ENCODE peak calls at places on chromosomes 11 and 22, in four cellular contexts. A, U, I and S are unnamed samples.

GRCh38 chr11:63710476-63711217 is 29.3 kb downstream of the RTN3 start:
- DNase-seq in A (no peak), U (peak), I (no peak), S (no peak)

GRCh38 chr11:65274734-65275682 is 13.2 kb downstream of the POLA2 start:
- DNase-seq in A (peak), U (no peak), I (peak), S (no peak)

GRCh38 chr22:47168900-47169800 is 406.7 kb downstream of the TBC1D22A start:
- DNase-seq in A (no peak), U (peak), I (peak), S (peak)

GRCh38 chr11:99244613-99245012 is 223.9 kb downstream of the CNTN5 start:
- DNase-seq in A (no peak), U (no peak), I (no peak), S (no peak)

GRCh38 chr11:103680861-103681260 is 355.6 kb upstream of the DDI1 start:
- DNase-seq in A (no peak), U (no peak), I (no peak), S (no peak)

GRCh38 chr11:2664886-2665746 is 34.7 kb downstream of the KCNQ1OT1 start:
- DNase-seq in A (no peak), U (peak), I (no peak), S (no peak)

GRCh38 chr11:67082071-67082791 is 25.6 kb downstream of the RHOD start:
- DNase-seq in A (no peak), U (peak), I (peak), S (no peak)

GRCh38 chr11:1548221-1549070 is 23.6 kb downstream of the DUSP8 start:
- DNase-seq in A (peak), U (peak), I (peak), S (no peak)

GRCh38 chr11:86062719-86063118 is 6.2 kb downstream of the PICALM start:
- DNase-seq in A (no peak), U (no peak), I (no peak), S (no peak)

GRCh38 chr22:37818397-37819099 is 4.6 kb upstream of the GALR3 start:
- DNase-seq in A (no peak), U (peak), I (no peak), S (no peak)

GRCh38 chr11:75105462-75105925 is 8.8 kb upstream of the OR2AT4 start:
- DNase-seq in A (peak), U (no peak), I (no peak), S (peak)

GRCh38 chr11:63609536-63609935 is 4.7 kb downstream of the PLAAT3 start:
- DNase-seq in A (no peak), U (no peak), I (peak), S (no peak)

GRCh38 chr22:29744902-29745301 is 21.9 kb downstream of the ZMAT5 start:
- DNase-seq in A (no peak), U (no peak), I (no peak), S (no peak)

GRCh38 chr11:64566915-64567882 is 23.8 kb upstream of the SLC22A12 start:
- DNase-seq in A (no peak), U (no peak), I (peak), S (no peak)

GRCh38 chr11:121889168-121889567 is 226.8 kb downstream of the BLID start:
- DNase-seq in A (no peak), U (no peak), I (no peak), S (no peak)

GRCh38 chr11:118166641-118167040 is 9.8 kb downstream of the SCN2B start:
- DNase-seq in A (no peak), U (no peak), I (no peak), S (no peak)

GRCh38 chr11:100680070-100680469 is 7.0 kb upstream of the ARHGAP42 start:
- DNase-seq in A (no peak), U (no peak), I (no peak), S (no peak)

GRCh38 chr11:93603671-93604070 is 57.8 kb upstream of the CEP295 start:
- DNase-seq in A (no peak), U (no peak), I (no peak), S (no peak)

GRCh38 chr11:128686045-128686741 is 7.7 kb upstream of the FLI1 start:
- DNase-seq in A (no peak), U (peak), I (peak), S (no peak)

GRCh38 chr11:125053167-125053566 is 9.9 kb upstream of the SLC37A2 start:
- DNase-seq in A (no peak), U (no peak), I (no peak), S (no peak)

GRCh38 chr11:3096909-3097395 is 39.7 kb upstream of the CARS1 start:
- DNase-seq in A (no peak), U (no peak), I (no peak), S (no peak)

DNA sequence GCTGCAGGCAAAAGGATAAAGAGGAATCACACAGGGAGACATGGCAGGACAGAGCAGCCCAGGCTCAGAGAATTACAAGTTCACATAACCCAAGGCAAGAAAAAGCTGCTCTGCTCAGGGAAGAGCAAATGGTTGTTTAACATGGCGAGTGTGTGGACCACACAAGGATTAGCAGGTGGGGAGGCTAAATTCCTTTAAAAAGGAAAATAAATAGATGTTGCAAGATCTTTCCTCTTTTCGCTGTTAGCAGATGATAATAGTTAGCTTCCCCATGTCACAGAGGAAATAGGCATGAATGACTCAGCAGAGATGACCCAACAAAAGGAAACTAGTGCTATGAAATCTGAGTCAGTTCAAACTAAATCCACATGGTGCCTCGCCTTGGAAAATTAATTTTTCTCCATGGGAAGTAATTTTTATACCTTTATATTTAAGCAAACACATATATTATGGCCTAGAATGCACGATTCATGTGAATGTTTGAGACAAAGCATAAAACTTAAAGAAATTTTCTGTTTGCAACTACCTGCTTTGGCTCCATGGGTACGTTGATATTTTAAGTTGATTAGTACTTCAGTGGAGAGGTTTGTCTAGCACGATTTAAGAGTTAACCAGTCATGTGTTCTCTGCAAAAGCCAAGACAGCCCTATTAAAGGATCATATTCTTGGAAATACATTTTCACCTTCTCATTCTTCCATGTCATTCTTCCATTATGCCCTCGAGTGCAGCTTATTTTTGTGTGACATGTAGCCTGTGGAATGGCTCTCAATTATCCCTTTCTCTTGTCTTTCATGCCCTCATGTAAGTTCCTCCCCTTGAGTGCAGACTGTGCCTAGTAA is 38.5 kb upstream of the FJX1 start:
- DNase-seq in A (peak), U (no peak), I (no peak), S (no peak)
- TF ChIP-seq YY1 in A (no peak), U (no peak), I (peak), S (no peak)

DNA sequence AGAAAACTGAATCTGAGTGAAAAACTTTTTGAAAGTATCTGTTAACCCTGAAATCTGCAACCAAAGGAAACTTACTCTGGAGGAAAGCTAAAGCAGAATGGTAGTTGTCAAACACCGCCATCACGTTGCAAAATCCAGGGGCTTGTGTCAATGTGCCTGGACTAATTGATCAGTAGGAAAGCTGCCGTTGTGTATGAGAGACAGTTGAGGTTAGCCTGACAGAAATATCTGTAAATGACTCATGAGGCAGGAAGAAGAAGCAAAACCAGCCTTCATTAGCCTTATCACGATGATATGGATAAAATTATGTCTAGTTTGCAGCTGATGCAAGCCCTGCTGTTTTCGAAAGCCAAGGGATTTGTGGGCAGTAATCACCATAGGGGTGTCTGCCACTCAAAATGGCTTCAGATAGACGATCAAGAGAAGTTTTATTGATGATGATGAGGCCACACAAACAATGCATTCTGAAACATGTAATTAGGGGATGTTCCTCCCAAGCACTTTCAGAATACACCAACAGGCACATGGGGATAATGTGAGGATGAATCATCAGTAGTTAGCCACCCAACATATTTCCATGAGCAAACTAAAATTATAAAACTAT is 8.9 kb downstream of the SCGB1A1 start:
- DNase-seq in A (no peak), U (no peak), I (peak), S (no peak)
- TF ChIP-seq YY1 in A (no peak), U (no peak), I (no peak), S (no peak)

GRCh38 chr22:50074056-50074455 is 11.2 kb downstream of the MLC1 start:
- DNase-seq in A (no peak), U (peak), I (peak), S (no peak)
- TF ChIP-seq YY1 in A (no peak), U (no peak), I (no peak), S (no peak)

GRCh38 chr22:26161746-26162145 is 7.5 kb upstream of the SEZ6L start:
- DNase-seq in A (no peak), U (no peak), I (no peak), S (no peak)
- TF ChIP-seq YY1 in A (no peak), U (no peak), I (no peak), S (no peak)

GRCh38 chr11:120208777-120209176 is 2.1 kb upstream of the OAF start:
- DNase-seq in A (no peak), U (no peak), I (no peak), S (no peak)
- TF ChIP-seq YY1 in A (no peak), U (no peak), I (no peak), S (no peak)

GRCh38 chr11:7655253-7656217 is 17.8 kb downstream of the CYB5R2 start:
- DNase-seq in A (no peak), U (no peak), I (no peak), S (no peak)

GRCh38 chr11:7656704-7657103 is 16.6 kb downstream of the CYB5R2 start:
- DNase-seq in A (no peak), U (no peak), I (no peak), S (no peak)

GRCh38 chr11:7654094-7654742 is 19.1 kb downstream of the CYB5R2 start:
- DNase-seq in A (no peak), U (no peak), I (peak), S (no peak)

GRCh38 chr11:7651700-7652099 is 21.6 kb downstream of the CYB5R2 start:
- DNase-seq in A (no peak), U (no peak), I (no peak), S (no peak)

DNA sequence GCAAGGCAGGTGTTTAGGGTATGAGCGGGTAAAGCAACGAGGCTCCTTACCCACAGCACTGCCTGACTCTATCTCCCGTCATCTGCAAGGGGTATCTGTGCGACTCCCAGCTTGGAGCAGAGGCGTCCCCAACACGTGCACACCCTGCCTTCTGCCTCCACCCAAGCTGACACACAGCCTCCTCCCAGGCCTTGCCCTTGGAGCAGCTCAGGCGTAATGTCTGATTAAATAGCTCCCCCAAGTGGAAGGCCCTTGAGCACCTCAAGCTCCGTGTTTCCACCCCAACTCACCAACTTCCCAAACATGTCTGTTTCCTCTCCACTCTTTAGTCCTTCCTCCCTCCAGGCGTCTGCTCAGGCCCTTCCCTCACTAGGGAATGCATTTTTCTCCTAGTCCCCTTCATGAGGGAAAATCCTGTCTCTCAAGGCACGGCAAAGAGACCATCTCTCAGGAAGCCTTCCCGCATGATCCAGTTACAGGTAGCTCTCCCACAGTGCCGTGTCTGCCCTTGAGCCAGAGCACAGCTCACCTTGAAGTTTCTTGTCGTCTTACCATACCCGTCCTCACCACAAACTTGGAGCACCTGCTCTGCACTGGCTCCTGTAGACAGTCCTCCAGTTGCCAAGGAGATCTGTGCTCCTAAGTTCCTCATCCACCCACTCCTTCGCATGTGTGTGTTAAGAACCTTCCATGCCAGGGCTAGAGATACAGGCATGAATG is 15.8 kb downstream of the CYB5R2 start:
- DNase-seq in A (peak), U (peak), I (peak), S (peak)
- TF ChIP-seq YY1 in A (no peak), U (no peak), I (no peak), S (no peak)

DNA sequence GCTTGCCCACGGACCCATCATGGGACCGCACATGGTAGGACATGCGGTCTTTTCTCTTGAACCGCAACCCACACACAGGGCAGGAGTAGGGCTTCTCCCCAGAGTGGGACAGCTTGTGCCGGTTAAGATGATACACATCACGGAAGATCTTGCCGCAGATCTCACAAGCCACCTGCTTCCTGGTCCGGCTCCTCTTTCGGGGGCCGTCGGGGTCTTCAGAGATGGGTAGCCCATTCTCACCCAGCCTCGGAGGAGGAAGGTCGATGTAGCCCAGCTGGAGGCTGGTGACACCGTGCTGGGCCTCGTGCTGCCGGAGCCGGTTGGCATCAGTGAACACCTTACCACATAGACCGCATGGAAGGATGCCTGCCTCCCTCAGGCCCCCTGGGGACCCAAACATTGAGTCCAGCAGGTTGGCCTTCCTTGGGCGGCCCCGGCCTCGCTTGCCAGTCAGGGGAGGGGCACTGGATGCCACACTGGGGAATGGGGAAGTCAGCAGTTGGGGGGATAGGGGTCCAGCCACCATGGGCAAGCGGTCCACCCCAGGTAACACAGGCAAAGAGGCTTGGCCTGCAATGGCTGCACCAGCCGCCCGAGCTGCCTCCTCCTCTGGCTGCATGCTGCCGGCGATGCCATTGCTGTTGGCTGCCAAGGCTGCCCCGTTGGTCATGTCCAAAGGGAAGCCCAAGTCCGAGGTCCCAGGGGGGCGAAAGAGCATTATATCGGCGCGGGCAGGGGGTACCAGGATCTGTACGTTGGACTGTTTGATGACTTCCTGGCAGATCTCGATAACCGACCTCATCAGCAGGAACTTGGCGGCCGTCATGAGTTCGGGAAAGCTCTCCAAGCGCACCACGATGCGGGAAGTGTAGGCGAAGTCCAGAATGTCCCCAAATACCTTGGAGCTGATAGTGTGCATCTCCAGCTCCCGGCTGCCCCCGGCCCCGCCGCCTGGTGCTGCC is 1.5 kb downstream of the PATZ1 start:
- DNase-seq in A (no peak), U (peak), I (peak), S (no peak)
- TF ChIP-seq YY1 in A (no peak), U (peak), I (no peak), S (no peak)

DNA sequence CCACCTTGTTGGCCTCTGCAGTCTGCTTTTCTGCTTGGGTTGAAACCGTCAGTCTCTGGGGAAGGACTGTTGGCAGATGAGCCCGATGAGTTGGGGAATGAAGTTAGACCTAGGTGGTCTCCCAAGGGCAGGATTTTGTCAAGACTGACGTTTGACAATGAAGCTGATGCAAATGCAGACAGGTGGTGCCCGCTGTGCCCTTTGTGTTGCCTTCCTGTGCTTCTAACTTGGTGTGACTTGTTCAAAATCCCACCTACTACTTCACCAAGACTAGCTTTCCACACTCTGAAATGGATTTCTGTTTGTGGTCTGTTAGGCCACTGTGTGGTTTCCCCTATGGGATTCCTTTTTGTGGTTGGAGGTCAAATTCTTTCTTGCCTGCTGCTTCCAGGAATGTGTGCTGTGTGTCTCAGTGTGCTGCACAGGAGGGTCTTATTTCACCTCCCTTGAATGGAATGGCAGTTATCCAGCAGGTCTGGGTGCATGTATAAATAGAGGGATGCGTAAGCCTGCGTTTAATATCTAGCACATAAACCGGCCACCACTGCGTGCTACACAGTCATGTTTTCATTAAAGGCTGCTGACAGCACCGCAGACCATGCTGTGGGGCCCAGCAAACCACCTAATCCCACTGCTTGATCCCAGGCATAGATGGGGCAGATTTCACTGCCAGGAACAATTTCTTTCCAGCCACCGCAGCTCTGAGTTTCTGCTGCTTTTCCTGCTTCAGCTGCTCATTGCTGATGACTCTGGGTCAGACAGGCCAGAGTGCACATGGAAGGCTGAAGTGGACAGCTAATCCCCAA is 44.8 kb downstream of the ADAMTS8 start:
- DNase-seq in A (no peak), U (peak), I (no peak), S (no peak)
- TF ChIP-seq YY1 in A (no peak), U (no peak), I (no peak), S (no peak)

GRCh38 chr11:57530215-57530595 is 349 bp downstream of the TIMM10 start:
- DNase-seq in A (no peak), U (no peak), I (no peak), S (no peak)
- TF ChIP-seq YY1 in A (no peak), U (no peak), I (no peak), S (no peak)